ENCODE peak calls at places on chromosomes 4 and X, in five cellular contexts. J, A, K, M and F are unnamed samples.
A peak's percentile ranks its signal among the peaks of the same experiment; 100 is the strongest.

GRCh38 chr4:15197005-15197404 is 194.7 kb downstream of the CPEB2 start:
- DNase-seq in J (no peak), A (no peak), K (no peak), M (no peak), F (no peak)

GRCh38 chr4:32884198-32884597 is 2164.0 kb downstream of the PCDH7 start:
- DNase-seq in J (no peak), A (no peak), K (no peak), M (no peak), F (no peak)

GRCh38 chrX:118740276-118740889 is 13.0 kb downstream of the IL13RA1 start:
- DNase-seq in J (no peak), A (no peak), K (no peak), M (no peak), F (no peak)

GRCh38 chr4:183182873-183183725 is 84.0 kb downstream of the WWC2 start:
- DNase-seq in J (no peak), A (no peak), K (no peak), M (no peak), F (no peak)

GRCh38 chr4:181418491-181418890 is 824.7 kb upstream of the TENM3 start:
- DNase-seq in J (no peak), A (no peak), K (no peak), M (no peak), F (no peak)

GRCh38 chr4:159191989-159192388 is 89.1 kb downstream of the RAPGEF2 start:
- DNase-seq in J (no peak), A (no peak), K (no peak), M (no peak), F (no peak)

GRCh38 chr4:2072971-2073807 is 14.1 kb downstream of the NAT8L start:
- DNase-seq in J (no peak), A (no peak), K (no peak), M (no peak), F (no peak)

GRCh38 chr4:71732706-71733105 is 51.2 kb downstream of the GC start:
- DNase-seq in J (no peak), A (no peak), K (no peak), M (no peak), F (no peak)

GRCh38 chrX:153685179-153685536 is 2.6 kb upstream of the SLC6A8 start:
- DNase-seq in J (no peak), A (no peak), K (peak; percentile 9), M (no peak), F (no peak)

GRCh38 chr4:182268966-182269365 is 25.8 kb downstream of the TENM3 start:
- DNase-seq in J (no peak), A (no peak), K (no peak), M (no peak), F (no peak)

GRCh38 chr4:24930136-24930535 is 17.3 kb upstream of the CCDC149 start:
- DNase-seq in J (no peak), A (no peak), K (no peak), M (no peak), F (no peak)

GRCh38 chrX:19382500-19383145 is 38.9 kb downstream of the PDHA1 start:
- DNase-seq in J (no peak), A (no peak), K (no peak), M (peak; percentile 52), F (peak; percentile 56)

GRCh38 chr4:158667651-158668198 is 4.0 kb downstream of the C4orf46 start:
- DNase-seq in J (no peak), A (no peak), K (no peak), M (peak; percentile 29), F (no peak)

GRCh38 chr4:186326391-186326790 is 60.4 kb downstream of the F11 start:
- DNase-seq in J (no peak), A (no peak), K (no peak), M (peak; percentile 9), F (no peak)

GRCh38 chr4:121614136-121614535 is 82.6 kb downstream of the ANXA5 start:
- DNase-seq in J (no peak), A (no peak), K (no peak), M (no peak), F (no peak)

GRCh38 chr4:102627831-102628523 is 126.8 kb downstream of the NFKB1 start:
- DNase-seq in J (no peak), A (no peak), K (no peak), M (no peak), F (no peak)

GRCh38 chr4:77625485-77625884 is 19.9 kb downstream of the CXCL13 start:
- DNase-seq in J (no peak), A (no peak), K (no peak), M (no peak), F (no peak)

GRCh38 chr4:27094785-27095184 is 234.1 kb downstream of the STIM2 start:
- DNase-seq in J (no peak), A (no peak), K (no peak), M (no peak), F (peak; percentile 58)

GRCh38 chr4:52780206-52780605 is 29.0 kb upstream of the ERVMER34-1 start:
- DNase-seq in J (no peak), A (no peak), K (no peak), M (no peak), F (no peak)

GRCh38 chrX:13581554-13581953 is 12.2 kb downstream of the EGFL6 start:
- DNase-seq in J (no peak), A (no peak), K (no peak), M (no peak), F (no peak)

GRCh38 chrX:13574600-13574999 is 5.2 kb downstream of the EGFL6 start:
- DNase-seq in J (no peak), A (peak; percentile 3), K (no peak), M (no peak), F (no peak)

DNA sequence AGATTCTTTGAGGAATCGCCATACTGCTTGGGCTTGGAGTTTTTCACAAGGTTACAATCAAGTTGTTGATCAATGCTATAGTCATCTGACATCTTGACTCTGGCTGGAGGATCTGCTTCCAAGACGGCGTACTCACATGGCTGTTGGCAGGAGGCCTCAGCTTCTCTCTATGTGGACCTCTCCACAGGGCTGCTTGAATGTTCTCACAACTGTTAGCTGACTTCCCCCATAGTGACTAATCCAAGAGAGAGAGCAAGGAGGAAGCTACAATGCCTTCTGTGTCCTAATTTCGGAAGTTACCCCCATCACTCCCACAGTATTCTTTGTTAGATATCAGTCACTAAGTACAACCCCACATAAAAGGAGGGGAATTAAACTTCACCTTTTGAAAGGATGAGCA is 10.3 kb downstream of the EGFL6 start:
- DNase-seq in J (no peak), A (no peak), K (no peak), M (no peak), F (no peak)
- H3K27me3 ChIP-seq in J (no peaks in the 10 kb centered on the region), A (no peaks in the 10 kb centered on the region), K (no peaks in the 10 kb centered on the region), M (no peaks in the 10 kb centered on the region), F (no peaks in the 10 kb centered on the region)

GRCh38 chrX:53093748-53094583 is at the start of gene KANTR:
- DNase-seq in J (peak; percentile 54), A (peak; percentile 73), K (peak; percentile 77), M (peak; percentile 90), F (peak; percentile 84)
- TF ChIP-seq POLR2A in J (peak; percentile 55), A (peak; percentile 65), K (no peak), M (peak; percentile 77), F (no peak)

GRCh38 chr4:154739111-154739510 is 4.7 kb upstream of the LRAT start:
- DNase-seq in J (no peak), A (no peak), K (no peak), M (no peak), F (no peak)
- H3K27me3 ChIP-seq in J (no peaks in the 10 kb centered on the region), A (peaks cover 9% of the 10 kb centered on the region), K (no peaks in the 10 kb centered on the region), M (peaks cover 35% of the 10 kb centered on the region), F (peaks cover 28% of the 10 kb centered on the region)

DNA sequence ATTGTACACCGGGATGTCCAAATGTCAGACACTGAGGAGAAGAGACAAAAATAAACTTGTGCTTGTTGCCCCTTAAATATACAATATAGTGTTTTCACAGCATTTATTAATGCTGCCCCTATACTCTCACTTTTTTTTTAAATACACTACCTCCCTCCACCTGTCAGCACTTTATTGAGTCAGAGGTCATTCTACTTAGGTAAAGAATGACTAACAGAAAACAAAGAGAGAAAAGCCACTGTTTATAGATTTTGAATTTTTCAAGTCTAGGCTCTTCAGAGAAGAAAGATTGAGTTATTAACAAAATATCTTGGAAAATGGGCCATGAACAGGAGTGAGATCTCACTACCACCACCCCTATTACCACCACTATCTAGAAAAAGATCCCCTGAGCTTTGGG is 58.1 kb downstream of the NIPAL1 start:
- DNase-seq in J (no peak), A (no peak), K (no peak), M (no peak), F (no peak)
- TF ChIP-seq POLR2A in J (no peak), A (no peak), K (no peak), M (no peak), F (no peak)

GRCh38 chr4:7524064-7524682 is 89.4 kb upstream of the PSAPL1 start:
- DNase-seq in J (no peak), A (no peak), K (no peak), M (no peak), F (no peak)
- H3K27me3 ChIP-seq in J (no peaks in the 10 kb centered on the region), A (peaks cover 4% of the 10 kb centered on the region), K (no peaks in the 10 kb centered on the region), M (no peaks in the 10 kb centered on the region), F (peaks cover 20% of the 10 kb centered on the region)

DNA sequence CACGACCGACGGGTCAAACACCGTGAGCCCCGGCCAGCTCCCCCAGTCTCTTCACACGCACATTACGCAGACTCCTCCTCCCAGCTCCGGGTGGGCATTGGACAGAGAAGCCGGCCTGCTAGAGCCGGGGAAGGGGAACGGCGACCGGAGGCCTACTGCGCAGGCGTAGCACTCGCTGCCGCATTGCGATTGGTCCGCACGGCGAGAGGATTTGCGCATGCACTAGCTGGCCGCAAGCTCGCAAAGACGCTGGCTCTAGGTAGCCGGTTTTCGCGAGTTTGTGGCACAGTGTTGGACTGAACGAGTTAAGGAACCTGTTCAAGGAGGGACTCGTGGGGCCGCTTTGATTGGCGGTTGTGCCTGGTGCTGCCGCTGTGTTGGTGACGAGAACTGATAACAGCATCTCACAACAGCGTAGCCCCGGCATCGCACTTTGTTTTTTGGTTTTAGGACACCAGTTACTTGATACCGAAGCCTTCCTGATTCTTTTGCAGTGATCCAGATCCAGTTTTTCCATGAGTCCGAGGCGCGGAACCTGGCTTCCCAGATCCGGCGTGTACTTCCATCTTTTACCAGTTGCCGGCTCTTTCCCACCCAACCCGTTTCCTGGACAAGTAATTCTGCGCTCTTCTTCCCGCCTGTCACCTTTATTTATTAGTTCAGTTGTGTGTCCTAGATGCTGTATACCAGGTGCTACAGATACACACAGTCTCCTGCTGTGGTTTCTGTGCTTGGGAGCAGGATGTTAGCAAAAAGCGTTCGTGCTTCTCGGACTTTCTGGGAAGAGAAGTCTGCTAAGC is at the start of gene AIFM1:
- DNase-seq in J (peak; percentile 37), A (peak; percentile 91), K (peak; percentile 80), M (peak; percentile 92), F (peak; percentile 90)
- TF ChIP-seq POLR2A in J (peak; percentile 65), A (peak; percentile 84), K (no peak), M (peak; percentile 66), F (no peak)

GRCh38 chrX:31336419-31336818 is 264.6 kb upstream of the FTHL17 start:
- DNase-seq in J (no peak), A (no peak), K (no peak), M (no peak), F (no peak)

GRCh38 chrX:31340587-31340986 is 268.7 kb upstream of the FTHL17 start:
- DNase-seq in J (no peak), A (no peak), K (no peak), M (no peak), F (no peak)

GRCh38 chrX:31333181-31333831 is 261.5 kb upstream of the FTHL17 start:
- DNase-seq in J (no peak), A (no peak), K (no peak), M (no peak), F (no peak)

GRCh38 chrX:31334997-31335396 is 263.2 kb upstream of the FTHL17 start:
- DNase-seq in J (no peak), A (no peak), K (no peak), M (no peak), F (no peak)

GRCh38 chrX:31337332-31337731 is 265.5 kb upstream of the FTHL17 start:
- DNase-seq in J (no peak), A (no peak), K (no peak), M (no peak), F (no peak)
- H3K27me3 ChIP-seq in J (no peaks in the 10 kb centered on the region), A (no peaks in the 10 kb centered on the region), K (no peaks in the 10 kb centered on the region), M (no peaks in the 10 kb centered on the region), F (no peaks in the 10 kb centered on the region)